ENCODE peak calls at places on chromosomes 6 and 20, in eight cellular contexts. C, Q, P, Z, R, T, I and B are unnamed samples.
A peak's percentile ranks its signal among the peaks of the same experiment; 100 is the strongest.

GRCh38 chr20:13331536-13331935 is 110.5 kb downstream of the ISM1 start:
- DNase-seq in R (no peak), T (peak; percentile 43), Z (no peak), P (no peak), C (no peak), I (no peak), Q (no peak), B (no peak)

GRCh38 chr20:57392130-57392445 is 892 bp downstream of the RBM38 start:
- DNase-seq in Q (no peak), P (no peak), C (no peak), I (no peak), Z (no peak), R (no peak), T (no peak), B (no peak)

GRCh38 chr20:22583773-22584629 is at the start of gene FOXA2:
- DNase-seq in Z (peak; percentile 48), T (no peak), I (no peak), Q (no peak), R (peak; percentile 18), C (no peak), P (no peak), B (no peak)

GRCh38 chr20:45415822-45416637 is at the start of gene PIGT:
- DNase-seq in P (peak; percentile 85), R (peak; percentile 91), T (peak; percentile 84), I (peak; percentile 74), Z (peak; percentile 76), Q (peak; percentile 86), C (peak; percentile 68), B (peak; percentile 32)

GRCh38 chr6:119727504-119728219 is 378.1 kb upstream of the MAN1A1 start:
- DNase-seq in C (no peak), T (no peak), Z (no peak), Q (no peak), I (no peak), P (no peak), R (peak; percentile 12), B (no peak)

GRCh38 chr20:9126527-9126926 is 57.6 kb downstream of the PLCB4 start:
- DNase-seq in C (no peak), R (no peak), T (no peak), Q (no peak), Z (no peak), I (no peak), P (no peak), B (no peak)

GRCh38 chr6:304833-305370 is 12.6 kb downstream of the DUSP22 start:
- DNase-seq in T (no peak), P (no peak), R (no peak), Q (no peak), C (no peak), I (no peak), Z (no peak), B (no peak)

GRCh38 chr6:71460933-71461332 is 172.3 kb downstream of the OGFRL1 start:
- DNase-seq in Z (no peak), R (no peak), T (peak; percentile 25), Q (no peak), C (no peak), P (no peak), I (no peak), B (no peak)

GRCh38 chr20:63007722-63008488 is 1.1 kb upstream of the BHLHE23 start:
- DNase-seq in C (no peak), P (no peak), Q (no peak), I (no peak), Z (no peak), T (no peak), R (no peak), B (no peak)

GRCh38 chr6:10850728-10851127 is 12.4 kb upstream of the MAK start:
- DNase-seq in I (no peak), Z (no peak), C (no peak), T (no peak), P (no peak), R (no peak), Q (no peak), B (no peak)

GRCh38 chr6:119985952-119986736 is 636.6 kb upstream of the MAN1A1 start:
- DNase-seq in R (no peak), C (no peak), P (no peak), Q (no peak), Z (no peak), I (no peak), T (no peak), B (no peak)

GRCh38 chr6:52407467-52407866 is 12.7 kb upstream of the EFHC1 start:
- DNase-seq in I (no peak), Q (no peak), C (no peak), P (peak; percentile 9), R (peak; percentile 24), T (peak; percentile 74), Z (peak; percentile 24), B (no peak)

GRCh38 chr20:15656124-15656523 is 917.1 kb downstream of the KIF16B start:
- DNase-seq in Z (no peak), P (no peak), Q (no peak), C (no peak), R (no peak), T (no peak), I (no peak), B (no peak)

GRCh38 chr6:16168121-16168520 is 39.2 kb downstream of the MYLIP start:
- DNase-seq in Z (no peak), Q (no peak), R (no peak), C (no peak), P (no peak), I (no peak), T (no peak), B (no peak)

GRCh38 chr6:7916959-7917358 is 6.4 kb upstream of the TXNDC5 start:
- DNase-seq in Z (no peak), I (no peak), T (no peak), C (no peak), R (no peak), P (no peak), Q (no peak), B (no peak)

GRCh38 chr20:58718729-58719128 is 26.1 kb downstream of the NPEPL1 start:
- DNase-seq in T (no peak), Z (no peak), Q (peak; percentile 7), C (no peak), R (no peak), P (no peak), I (no peak), B (no peak)

GRCh38 chr20:10645205-10645570 is 28.6 kb downstream of the JAG1 start:
- DNase-seq in Z (no peak), R (no peak), I (no peak), P (no peak), C (no peak), Q (no peak), T (no peak), B (no peak)

GRCh38 chr20:31910071-31910803 is 39.8 kb downstream of the TTLL9 start:
- DNase-seq in T (no peak), I (no peak), P (no peak), Q (no peak), Z (no peak), R (no peak), C (no peak), B (no peak)